ENCODE peak calls at places on chromosome 7, in six cellular contexts. F is H1, K is cardiac muscle cell, G is WTC11, J is mesothelial cell of epicardium, U is suprapubic skin. X is an unnamed sample.

GRCh38 chr7:28065308-28065707 is 115.3 kb downstream of the JAZF1 start:
- DNase-seq in F (no peak), K (no peak), G (no peak), J (no peak), U (no peak), X (no peak)

GRCh38 chr7:50304158-50304910 is at the start of gene IKZF1:
- DNase-seq in F (no peak), K (peak; percentile 45), G (peak; percentile 50), J (peak; percentile 59), U (no peak), X (peak; percentile 44)

GRCh38 chr7:133633055-133633454 is 380.2 kb downstream of the EXOC4 start:
- DNase-seq in F (no peak), K (no peak), G (no peak), J (no peak), U (no peak), X (no peak)

GRCh38 chr7:105277341-105277740 is 111.4 kb downstream of the SRPK2 start:
- DNase-seq in F (no peak), K (no peak), G (no peak), J (no peak), U (no peak), X (no peak)

GRCh38 chr7:35548291-35548690 is 146.6 kb downstream of the HERPUD2 start:
- DNase-seq in F (no peak), K (no peak), G (no peak), J (peak; percentile 7), U (no peak), X (no peak)

GRCh38 chr7:106808967-106809635 is 56.0 kb upstream of the PIK3CG start:
- DNase-seq in F (no peak), K (no peak), G (no peak), J (no peak), U (no peak), X (no peak)

GRCh38 chr7:80896856-80897598 is 21.8 kb downstream of the SEMA3C start:
- DNase-seq in F (no peak), K (no peak), G (no peak), J (no peak), U (no peak), X (no peak)

GRCh38 chr7:27804139-27804538 is 64.2 kb downstream of the TAX1BP1 start:
- DNase-seq in F (no peak), K (no peak), G (no peak), J (no peak), U (no peak), X (no peak)

GRCh38 chr7:108417926-108418325 is 38.3 kb downstream of the NRCAM start:
- DNase-seq in F (no peak), K (no peak), G (no peak), J (no peak), U (no peak), X (no peak)

GRCh38 chr7:4791738-4792536 is 16.5 kb downstream of the AP5Z1 start:
- DNase-seq in F (peak; percentile 83), K (peak; percentile 94), G (peak; percentile 93), J (peak; percentile 75), U (no peak), X (peak; percentile 79)

GRCh38 chr7:72334066-72334465 is 78.1 kb downstream of the CALN1 start:
- DNase-seq in F (no peak), K (no peak), G (no peak), J (no peak), U (no peak), X (no peak)

GRCh38 chr7:618539-619355 is 99.1 kb upstream of the PDGFA start:
- DNase-seq in F (no peak), K (no peak), G (no peak), J (no peak), U (no peak), X (no peak)

GRCh38 chr7:2003451-2003930 is 229.3 kb downstream of the MAD1L1 start:
- DNase-seq in F (no peak), K (no peak), G (peak; percentile 5), J (no peak), U (peak; percentile 52), X (no peak)

GRCh38 chr7:135508853-135509588 is 881 bp downstream of the CNOT4 start:
- DNase-seq in F (no peak), K (peak; percentile 37), G (no peak), J (peak; percentile 43), U (no peak), X (peak; percentile 22)

GRCh38 chr7:149497467-149498261 is at the start of gene ZNF746:
- DNase-seq in F (peak; percentile 33), K (peak; percentile 89), G (peak; percentile 83), J (peak; percentile 78), U (peak; percentile 80), X (peak; percentile 68)

GRCh38 chr7:101772508-101773306 is 44.7 kb upstream of the CUX1 start:
- DNase-seq in F (no peak), K (no peak), G (no peak), J (no peak), U (no peak), X (no peak)

GRCh38 chr7:3033136-3033535 is 10.5 kb downstream of the CARD11 start:
- DNase-seq in F (no peak), K (no peak), G (no peak), J (no peak), U (no peak), X (no peak)

GRCh38 chr7:134752006-134752760 is 27.3 kb upstream of the CALD1 start:
- DNase-seq in F (no peak), K (no peak), G (no peak), J (no peak), U (no peak), X (no peak)

GRCh38 chr7:40356312-40356711 is 221.5 kb downstream of the SUGCT start:
- DNase-seq in F (no peak), K (no peak), G (no peak), J (no peak), U (no peak), X (no peak)

GRCh38 chr7:150941983-150942590 is 36.0 kb downstream of the KCNH2 start:
- DNase-seq in F (no peak), K (peak; percentile 36), G (peak; percentile 60), J (no peak), U (peak; percentile 53), X (no peak)

GRCh38 chr7:20330797-20331230 is at the start of gene ITGB8:
- DNase-seq in F (no peak), K (peak; percentile 35), G (peak; percentile 60), J (no peak), U (peak; percentile 71), X (no peak)

GRCh38 chr7:20328027-20328426 is 2.7 kb upstream of the ITGB8 start:
- DNase-seq in F (no peak), K (no peak), G (no peak), J (no peak), U (no peak), X (no peak)

GRCh38 chr7:20328692-20329091 is 2.0 kb upstream of the ITGB8 start:
- DNase-seq in F (no peak), K (no peak), G (no peak), J (no peak), U (no peak), X (no peak)

GRCh38 chr7:20330176-20330796 is 414 bp upstream of the ITGB8 start:
- DNase-seq in F (no peak), K (peak; percentile 76), G (peak; percentile 64), J (peak; percentile 86), U (peak; percentile 81), X (peak; percentile 78)

DNA sequence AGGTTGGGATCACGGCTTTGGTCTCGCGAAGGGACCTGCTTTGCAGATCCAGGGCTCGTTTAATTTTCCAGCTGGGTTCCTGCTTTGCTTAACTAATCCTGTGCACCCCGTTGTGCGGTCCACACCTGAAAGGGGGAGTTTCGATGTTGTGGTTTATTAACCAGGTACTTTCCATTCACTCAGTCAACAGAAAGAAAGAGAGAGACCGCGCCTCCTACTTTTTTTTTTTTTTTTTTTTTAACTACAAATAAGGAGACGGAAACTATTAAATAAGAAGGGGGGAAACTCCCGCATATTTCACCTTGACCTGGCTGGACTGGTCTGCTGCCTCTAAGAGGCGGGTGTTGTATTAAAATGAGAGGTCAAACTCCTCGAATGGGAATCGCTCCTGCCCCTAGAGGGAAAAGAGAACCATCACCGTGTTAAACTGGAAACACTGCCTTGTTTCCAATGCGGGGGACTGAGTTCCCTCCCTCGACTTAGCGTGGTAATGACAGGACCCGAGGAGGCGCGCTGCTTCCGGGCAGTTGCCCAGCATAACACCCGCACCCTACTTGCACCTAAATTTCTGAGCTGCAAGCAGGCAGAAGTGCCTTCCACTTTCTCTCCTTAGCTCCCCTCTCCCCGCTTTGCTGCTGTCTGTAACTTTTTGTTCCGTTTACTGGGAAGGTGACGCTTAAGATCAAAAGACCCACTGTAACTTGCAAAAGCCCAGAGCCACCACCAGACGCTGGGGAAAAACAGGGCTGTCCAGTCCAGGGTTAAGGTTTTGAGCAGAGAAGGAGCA is 1.1 kb upstream of the ITGB8 start:
- DNase-seq in F (no peak), K (peak; percentile 71), G (peak; percentile 58), J (peak; percentile 60), U (peak; percentile 68), X (peak; percentile 54)
- TF ChIP-seq CTCF in F (peak; percentile 30), K (peak; percentile 39), G (no peak), J (peak; percentile 20), U (no peak), X (peak; percentile 57)

GRCh38 chr7:31735991-31736982 is 49.3 kb downstream of the PPP1R17 start:
- DNase-seq in F (peak; percentile 34), K (peak; percentile 80), G (peak; percentile 79), J (peak; percentile 75), U (no peak), X (peak; percentile 73)
- TF ChIP-seq CTCF in F (peak; percentile 58), K (peak; percentile 89), G (peak; percentile 89), J (peak; percentile 98), U (peak; percentile 75), X (peak; percentile 94)

DNA sequence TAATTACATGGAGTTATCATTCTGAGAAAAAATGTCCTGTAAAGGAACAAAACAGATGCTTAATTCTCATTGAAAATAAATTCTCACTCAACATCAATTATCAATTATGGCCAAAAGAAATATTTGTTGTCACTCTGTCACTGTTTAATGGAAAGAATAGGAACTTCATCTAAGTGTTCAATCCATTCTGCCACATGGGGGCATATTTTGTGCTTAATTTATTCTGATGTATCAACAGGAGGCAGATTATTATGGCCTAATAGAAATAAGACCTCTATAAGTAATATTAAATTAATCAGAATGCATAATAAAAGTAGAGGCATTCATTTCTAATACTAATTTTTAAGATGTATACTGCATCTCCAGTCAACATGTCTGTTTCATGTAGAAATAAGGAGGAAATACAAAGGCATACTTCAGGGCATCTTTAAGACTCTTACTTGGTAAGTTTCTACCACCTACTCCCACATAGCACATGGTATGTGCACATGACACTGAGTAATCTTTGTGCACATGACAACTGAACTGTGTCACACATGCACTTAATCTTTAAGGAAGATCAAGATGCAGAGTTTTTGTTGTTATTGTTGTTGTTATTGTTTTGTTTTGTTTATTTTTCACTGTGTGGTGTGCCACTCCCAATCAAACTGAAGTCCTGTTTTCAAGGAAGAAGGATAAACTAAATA is 420.4 kb upstream of the SEMA3A start:
- DNase-seq in F (no peak), K (no peak), G (no peak), J (no peak), U (no peak), X (no peak)
- TF ChIP-seq CTCF in F (no peak), K (peak; percentile 18), G (no peak), J (no peak), U (no peak), X (no peak)

GRCh38 chr7:38795596-38795995 is 113.4 kb downstream of the VPS41 start:
- DNase-seq in F (no peak), K (no peak), G (no peak), J (no peak), U (no peak), X (no peak)

GRCh38 chr7:38798552-38799267 is 110.3 kb downstream of the VPS41 start:
- DNase-seq in F (peak; percentile 59), K (peak; percentile 23), G (peak; percentile 70), J (no peak), U (no peak), X (no peak)

GRCh38 chr7:38801786-38802185 is 107.2 kb downstream of the VPS41 start:
- DNase-seq in F (no peak), K (no peak), G (no peak), J (no peak), U (no peak), X (no peak)

GRCh38 chr7:38796636-38797501 is 112.1 kb downstream of the VPS41 start:
- DNase-seq in F (no peak), K (peak; percentile 63), G (peak; percentile 45), J (peak; percentile 67), U (no peak), X (peak; percentile 68)
- TF ChIP-seq CTCF in F (no peak), K (peak; percentile 68), G (peak; percentile 62), J (peak; percentile 90), U (peak; percentile 50), X (peak; percentile 92)